ENCODE peak calls at places on chromosome 7, in eight cellular contexts. K is upper lobe of left lung, U is erythroblast, P is GM12892, I is transverse colon, Q is tibial nerve, X is testis, H is body of pancreas. Z is an unnamed sample.

GRCh38 chr7:21141476-21141875 is 286.4 kb upstream of the SP4 start:
- DNase-seq in X (no peak), I (no peak), K (no peak), P (no peak), Q (no peak), H (no peak), U (no peak), Z (no peak)

GRCh38 chr7:139043823-139044812 is 8.3 kb upstream of the ZC3HAV1L start:
- DNase-seq in K (no peak), U (peak), X (no peak), P (no peak), I (peak), H (no peak), Q (no peak), Z (no peak)

GRCh38 chr7:25405736-25406135 is 177.4 kb upstream of the NPVF start:
- DNase-seq in U (no peak), P (no peak), K (no peak), H (no peak), I (no peak), X (no peak), Q (no peak), Z (no peak)

GRCh38 chr7:68417659-68418058 is 1180.6 kb upstream of the AUTS2 start:
- DNase-seq in X (no peak), Q (no peak), K (no peak), H (no peak), P (no peak), U (peak), I (no peak), Z (no peak)

GRCh38 chr7:138872576-138872975 is 74.6 kb upstream of the ATP6V0A4 start:
- DNase-seq in I (no peak), H (no peak), X (no peak), P (no peak), Q (no peak), U (no peak), K (no peak), Z (no peak)

GRCh38 chr7:91397099-91397498 is 132.9 kb downstream of the FZD1 start:
- DNase-seq in I (no peak), U (no peak), Q (no peak), K (no peak), X (no peak), H (no peak), P (no peak), Z (no peak)

GRCh38 chr7:84452618-84453017 is 258.0 kb upstream of the SEMA3A start:
- DNase-seq in X (no peak), U (no peak), K (no peak), P (no peak), Q (no peak), H (no peak), I (no peak), Z (no peak)

GRCh38 chr7:138607216-138608126 is 93.7 kb downstream of the SVOPL start:
- DNase-seq in H (no peak), I (no peak), X (no peak), U (no peak), P (no peak), K (no peak), Q (no peak), Z (no peak)

GRCh38 chr7:157011333-157012112 is 1.1 kb upstream of the MNX1 start:
- DNase-seq in P (no peak), U (no peak), K (peak), H (no peak), Q (no peak), I (no peak), X (no peak), Z (no peak)

GRCh38 chr7:152565731-152566130 is 110.2 kb downstream of the XRCC2 start:
- DNase-seq in Q (no peak), K (peak), P (no peak), I (no peak), U (no peak), X (no peak), H (no peak), Z (no peak)

GRCh38 chr7:67593807-67594206 is 597.2 kb downstream of the TYW1 start:
- DNase-seq in K (no peak), H (no peak), P (no peak), U (no peak), I (no peak), Q (no peak), X (no peak), Z (no peak)

GRCh38 chr7:38300175-38300574 is 26.7 kb upstream of the TARP start:
- DNase-seq in P (no peak), X (no peak), K (no peak), U (no peak), I (no peak), Q (no peak), H (no peak), Z (no peak)

GRCh38 chr7:83190659-83191389 is 28.1 kb upstream of the PCLO start:
- DNase-seq in I (no peak), U (no peak), X (no peak), H (no peak), K (no peak), Q (no peak), P (no peak), Z (no peak)

GRCh38 chr7:26038201-26038990 is 113.6 kb upstream of the NFE2L3 start:
- DNase-seq in U (no peak), X (no peak), I (no peak), P (no peak), K (no peak), Q (no peak), H (no peak), Z (no peak)

GRCh38 chr7:123004931-123005330 is 9.4 kb upstream of the TAS2R16 start:
- DNase-seq in P (no peak), I (no peak), Q (no peak), H (no peak), K (no peak), X (no peak), U (no peak), Z (no peak)

GRCh38 chr7:101901661-101902491 is 84.5 kb downstream of the CUX1 start:
- DNase-seq in H (no peak), Q (no peak), U (no peak), P (no peak), X (no peak), K (no peak), I (no peak), Z (no peak)

GRCh38 chr7:67021260-67021659 is 24.6 kb downstream of the TYW1 start:
- DNase-seq in P (no peak), X (no peak), K (no peak), I (no peak), Q (no peak), H (no peak), U (no peak), Z (no peak)

GRCh38 chr7:27174077-27175004 is at the start of gene HOXA10:
- DNase-seq in H (peak), X (no peak), U (no peak), I (peak), Q (peak), K (peak), P (no peak), Z (no peak)

GRCh38 chr7:88344956-88345832 is 38.5 kb upstream of the STEAP4 start:
- DNase-seq in K (peak), Q (no peak), H (peak), X (peak), P (no peak), I (peak), U (peak), Z (no peak)

GRCh38 chr7:103735377-103735776 is 254.1 kb downstream of the RELN start:
- DNase-seq in Q (no peak), H (no peak), K (no peak), I (no peak), P (no peak), U (no peak), X (no peak), Z (peak)

GRCh38 chr7:50450691-50451051 is 521 bp upstream of the FIGNL1 start:
- DNase-seq in Q (no peak), P (no peak), U (peak), K (peak), X (peak), H (peak), I (peak), Z (no peak)

GRCh38 chr7:71486856-71487628 is 355.1 kb downstream of the GALNT17 start:
- DNase-seq in K (no peak), Q (no peak), I (peak), X (no peak), H (no peak), P (no peak), U (no peak), Z (no peak)

GRCh38 chr7:158284617-158285382 is 302.8 kb downstream of the PTPRN2 start:
- DNase-seq in H (no peak), I (no peak), Q (peak), U (no peak), P (no peak), X (no peak), K (peak), Z (no peak)

GRCh38 chr7:36473454-36474282 is 84.0 kb downstream of the ANLN start:
- DNase-seq in H (peak), P (no peak), U (peak), Q (no peak), X (peak), K (no peak), I (peak), Z (peak)

GRCh38 chr7:97844036-97844435 is 28.2 kb downstream of the ASNS start:
- DNase-seq in K (no peak), X (no peak), I (no peak), U (no peak), P (no peak), Q (no peak), H (no peak), Z (no peak)

GRCh38 chr7:84536256-84536870 is 341.8 kb upstream of the SEMA3A start:
- DNase-seq in P (no peak), H (no peak), X (no peak), Q (no peak), I (no peak), K (no peak), U (no peak), Z (no peak)

GRCh38 chr7:19713676-19714075 is 4.8 kb upstream of the POLR1F start:
- DNase-seq in X (peak), H (peak), K (no peak), U (peak), Q (no peak), I (peak), P (no peak), Z (no peak)

GRCh38 chr7:36949711-36950600 is 225.7 kb upstream of the AOAH start:
- DNase-seq in P (no peak), K (no peak), X (peak), U (peak), H (no peak), Q (peak), I (peak), Z (no peak)

GRCh38 chr7:94216944-94217461 is 177.7 kb upstream of the COL1A2 start:
- DNase-seq in X (peak), I (no peak), Q (no peak), H (no peak), U (no peak), K (no peak), P (no peak), Z (no peak)

GRCh38 chr7:41149576-41149975 is 553.3 kb downstream of the INHBA start:
- DNase-seq in X (peak), P (no peak), H (no peak), U (no peak), K (peak), Q (no peak), I (no peak), Z (no peak)

GRCh38 chr7:27169658-27170493 is 4.2 kb downstream of the HOXA10 start:
- DNase-seq in P (no peak), K (peak), H (no peak), Q (peak), I (peak), U (no peak), X (no peak), Z (no peak)

GRCh38 chr7:117459735-117460134 is 20.1 kb upstream of the CFTR start:
- DNase-seq in P (no peak), Q (no peak), I (no peak), U (no peak), H (no peak), K (no peak), X (no peak), Z (no peak)

GRCh38 chr7:118232837-118233236 is 8.3 kb downstream of the ANKRD7 start:
- DNase-seq in K (no peak), P (no peak), U (no peak), H (no peak), I (no peak), Q (no peak), X (no peak), Z (no peak)

GRCh38 chr7:35975851-35976454 is 175.1 kb downstream of the SEPTIN7 start:
- DNase-seq in Q (no peak), P (no peak), U (peak), X (peak), H (peak), I (peak), K (no peak), Z (peak)

GRCh38 chr7:158505683-158506082 is 81.9 kb downstream of the PTPRN2 start:
- DNase-seq in I (no peak), K (no peak), Q (no peak), X (no peak), P (no peak), H (no peak), U (no peak), Z (no peak)

GRCh38 chr7:138559448-138559847 is 99.4 kb downstream of the TRIM24 start:
- DNase-seq in Q (no peak), I (no peak), P (no peak), H (no peak), U (no peak), X (no peak), K (no peak), Z (no peak)

GRCh38 chr7:32102432-32102851 is 32.2 kb upstream of the PDE1C start:
- DNase-seq in Q (no peak), I (no peak), X (no peak), H (no peak), P (no peak), K (no peak), U (no peak), Z (no peak)

GRCh38 chr7:91852263-91852741 is 28.2 kb downstream of the MTERF1 start:
- DNase-seq in H (no peak), U (peak), X (no peak), P (no peak), K (no peak), Q (no peak), I (no peak), Z (no peak)

DNA sequence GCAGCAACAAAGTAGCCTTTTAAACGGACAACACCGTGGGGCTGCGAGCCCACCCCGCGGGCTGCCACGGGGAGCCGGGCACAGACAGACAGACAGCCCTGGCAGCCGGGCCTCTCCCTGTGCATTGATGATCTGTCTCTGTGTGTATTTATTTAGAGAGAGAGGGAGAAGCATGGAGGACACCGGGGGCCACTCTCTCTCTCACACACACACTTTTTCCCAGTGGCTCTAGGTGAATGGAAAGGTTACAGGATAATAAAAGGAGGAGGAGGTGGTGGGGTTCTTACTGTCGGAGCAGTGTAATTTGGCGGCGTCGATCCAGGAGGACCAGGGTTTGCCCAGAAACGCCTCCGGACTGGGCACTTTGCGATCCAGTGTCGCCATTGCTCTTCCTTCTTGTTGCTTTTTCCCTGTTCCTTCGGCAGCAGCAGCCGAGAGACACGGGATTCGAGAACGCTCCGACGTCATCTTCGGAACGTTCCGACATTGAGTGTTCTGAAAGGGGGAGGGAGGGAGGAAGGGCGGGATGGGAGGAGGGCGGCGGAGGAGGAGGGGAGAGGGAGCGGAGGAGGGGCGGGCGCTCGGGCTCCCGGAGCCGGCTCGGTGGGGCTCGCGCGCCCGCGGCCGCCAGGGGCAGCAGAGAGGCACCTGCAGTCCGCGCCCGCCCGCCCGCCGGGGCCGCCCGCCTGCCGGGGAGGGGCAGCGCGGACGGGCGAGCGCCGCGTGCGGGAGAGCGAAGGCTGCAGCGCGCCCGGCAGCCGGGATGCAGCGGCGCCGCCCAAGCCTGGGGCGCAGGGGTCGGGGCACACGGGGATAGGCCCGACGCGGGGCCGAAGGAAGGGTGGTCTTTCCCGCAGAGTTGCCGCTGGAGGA is at the start of gene ATXN7L1:
- DNase-seq in X (peak), P (peak), K (peak), U (peak), Q (peak), H (peak), I (peak), Z (peak)
- TF ChIP-seq POLR2A in X (peak), P (no peak), K (peak), U (peak), Q (peak), H (peak), I (peak), Z (peak)

DNA sequence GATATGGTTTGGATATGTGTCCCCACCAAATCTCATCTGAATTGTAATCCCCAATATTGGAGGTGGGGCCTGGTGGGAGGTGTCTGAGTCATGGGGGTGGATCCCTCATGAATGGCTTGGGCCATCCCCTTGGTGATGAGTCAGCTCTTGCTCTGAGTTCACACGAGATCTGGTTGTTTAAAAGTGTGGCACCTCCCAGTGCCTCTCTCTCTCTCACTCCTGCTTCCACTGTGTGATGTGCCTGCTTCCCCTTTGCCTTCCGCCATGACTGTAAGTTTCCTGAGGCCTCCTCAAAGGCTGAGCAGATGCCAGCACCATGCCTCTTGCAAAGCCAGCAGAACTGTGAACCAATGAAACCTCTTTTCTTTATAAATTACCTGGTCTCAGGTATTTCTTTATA is 4.8 kb upstream of the GCK start:
- DNase-seq in H (no peak), X (no peak), I (no peak), U (peak), P (no peak), K (no peak), Q (no peak), Z (no peak)
- TF ChIP-seq POLR2A in H (no peak), X (no peak), I (no peak), U (no peak), P (no peak), K (no peak), Q (no peak), Z (peak)

GRCh38 chr7:130877236-130877635 is 143.2 kb upstream of the KLF14 start:
- DNase-seq in X (no peak), Q (no peak), U (no peak), H (no peak), K (no peak), I (no peak), P (no peak), Z (no peak)

GRCh38 chr7:130874071-130874915 is 140.3 kb upstream of the KLF14 start:
- DNase-seq in U (no peak), H (no peak), K (no peak), P (no peak), I (no peak), Q (no peak), X (no peak), Z (no peak)

GRCh38 chr7:130872756-130873448 is 138.9 kb upstream of the KLF14 start:
- DNase-seq in X (no peak), H (no peak), K (no peak), I (no peak), P (no peak), U (no peak), Q (no peak), Z (no peak)

GRCh38 chr7:130875901-130876300 is 141.9 kb upstream of the KLF14 start:
- DNase-seq in H (no peak), I (no peak), Q (no peak), P (no peak), X (no peak), U (no peak), K (no peak), Z (no peak)

GRCh38 chr7:130875265-130875741 is 141.3 kb upstream of the KLF14 start:
- DNase-seq in P (no peak), K (peak), U (peak), H (peak), I (peak), Q (no peak), X (peak), Z (no peak)
- TF ChIP-seq POLR2A in P (no peak), K (no peak), U (no peak), H (no peak), I (no peak), Q (no peak), X (no peak), Z (no peak)

GRCh38 chr7:17298102-17298839 is at the start of gene AHR:
- DNase-seq in I (peak), U (peak), X (peak), P (peak), H (peak), Q (peak), K (peak), Z (no peak)
- TF ChIP-seq POLR2A in I (peak), U (peak), X (peak), P (peak), H (peak), Q (peak), K (peak), Z (no peak)

DNA sequence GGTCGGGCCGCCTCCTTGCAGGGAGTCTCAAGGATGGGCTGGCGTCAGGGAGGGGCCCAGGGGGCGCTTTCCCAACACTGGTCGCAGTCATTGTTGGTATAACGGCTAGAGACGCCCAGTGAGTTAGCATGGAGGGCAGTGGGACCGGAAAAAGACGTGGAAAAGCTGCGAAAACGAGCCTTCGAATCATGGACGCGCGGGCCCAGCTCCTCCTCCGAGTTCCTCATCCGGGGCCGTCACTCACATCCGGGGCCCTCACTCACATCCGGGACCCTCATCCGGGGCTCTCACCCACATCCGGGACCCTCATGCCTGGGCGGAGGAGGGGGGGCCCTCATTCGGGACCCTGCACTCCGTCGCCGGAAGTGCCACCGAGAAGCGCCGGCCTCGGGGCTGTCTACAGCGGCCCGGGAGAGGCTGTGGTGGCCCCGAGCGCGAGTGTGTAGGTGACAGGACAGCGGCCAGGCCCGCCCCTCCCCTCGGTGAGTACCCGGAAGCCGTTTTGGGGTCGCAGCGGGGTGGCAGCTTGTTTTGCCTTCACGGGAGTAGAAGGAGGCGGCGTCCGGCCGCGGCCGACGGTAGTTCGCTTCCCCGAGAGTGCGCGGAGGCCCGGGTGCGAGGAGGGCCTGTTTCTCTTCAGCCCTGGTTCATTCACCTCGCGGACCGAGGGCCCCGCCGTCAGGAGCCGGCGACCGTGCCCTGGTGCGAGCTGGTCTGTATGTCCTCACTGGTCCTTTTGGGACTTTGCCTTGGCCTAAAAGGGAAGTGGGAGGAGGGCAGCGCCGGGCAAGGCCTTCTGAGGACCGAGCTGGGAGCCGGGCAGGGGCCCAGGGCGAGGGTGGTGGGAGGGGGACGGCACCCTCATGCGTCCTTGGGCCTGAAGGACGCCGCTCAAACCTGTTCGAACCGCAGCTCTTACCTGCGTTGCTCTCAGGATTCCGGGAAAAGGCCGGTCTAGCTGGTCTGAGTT is at the start of gene ZNF655:
- DNase-seq in U (peak), P (peak), X (peak), K (peak), I (peak), H (peak), Q (peak), Z (peak)
- TF ChIP-seq POLR2A in U (peak), P (peak), X (peak), K (peak), I (peak), H (peak), Q (peak), Z (peak)